ENCODE peak calls at places on chromosomes 4 and X, in five cellular contexts. C is neural progenitor cell, W is GM23248, Y is astrocyte, S is HCT116. K is an unnamed sample. For H3K79me2, the result is how much of the 10 kb centered on the place peaks cover.

GRCh38 chrX:124415115-124415798 is 68.9 kb downstream of the SH2D1A start:
- DNase-seq in W (no peak), S (no peak), C (no peak), Y (no peak), K (no peak)

GRCh38 chrX:65035451-65035779 is 59.2 kb upstream of the ZC4H2 start:
- DNase-seq in S (no peak), W (peak), Y (peak), C (peak), K (no peak)

GRCh38 chr4:16598241-16599224 is 299.9 kb downstream of the LDB2 start:
- DNase-seq in S (no peak), Y (peak), W (peak), C (no peak), K (no peak)

GRCh38 chr4:90127223-90127705 is at the start of gene CCSER1:
- DNase-seq in W (peak), Y (peak), C (peak), S (peak), K (no peak)

GRCh38 chr4:113497154-113497553 is 264.4 kb downstream of the CAMK2D start:
- DNase-seq in C (no peak), Y (peak), W (no peak), S (no peak), K (no peak)

GRCh38 chr4:150828159-150828558 is 186.9 kb downstream of the LRBA start:
- DNase-seq in Y (no peak), C (no peak), S (no peak), W (no peak), K (peak)

GRCh38 chr4:82905205-82905604 is 4.7 kb downstream of the THAP9 start:
- DNase-seq in C (no peak), Y (peak), W (peak), S (no peak), K (no peak)

GRCh38 chr4:185865901-185866328 is 53.9 kb upstream of the SORBS2 start:
- DNase-seq in W (peak), S (no peak), Y (peak), C (no peak), K (no peak)

GRCh38 chr4:48484494-48485168 is 1.5 kb downstream of the SLC10A4 start:
- DNase-seq in C (no peak), Y (no peak), S (no peak), W (no peak), K (no peak)

GRCh38 chr4:145345401-145345800 is 136.3 kb upstream of the SMAD1 start:
- DNase-seq in S (no peak), Y (peak), C (no peak), W (peak), K (no peak)

DNA sequence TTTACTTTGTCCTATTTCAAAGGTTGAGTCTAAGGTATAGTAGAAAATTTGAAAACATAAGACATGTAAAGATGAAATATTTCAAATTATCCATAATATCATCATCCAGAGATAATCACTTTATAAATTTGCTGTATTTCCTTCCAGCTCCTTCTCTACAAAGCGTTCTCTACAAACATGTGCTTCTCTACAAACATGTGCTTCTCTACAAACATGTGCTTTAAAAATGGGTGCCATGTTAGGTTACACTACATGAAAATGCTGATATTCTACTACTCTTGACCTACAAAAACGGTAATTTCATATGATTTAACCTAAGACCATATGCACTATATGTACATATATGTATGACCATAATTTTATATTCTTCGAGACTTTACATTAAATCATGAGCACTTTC is 92.0 kb downstream of the FBXW7 start:
- DNase-seq in Y (no peak), S (no peak), C (no peak), W (no peak), K (no peak)
- H3K79me2 ChIP-seq in Y (under half), S (half or more), C (under half), W (half or more), K (under half)

GRCh38 chrX:97027384-97027922 is 143.7 kb downstream of the RPA4 start:
- DNase-seq in C (peak), W (no peak), S (no peak), Y (peak), K (no peak)
- H3K4me2 ChIP-seq in C (peak), W (no peak), S (no peak), Y (no peak), K (no peak)

GRCh38 chr4:184805462-184806245 is 20.1 kb downstream of the ACSL1 start:
- DNase-seq in C (no peak), W (no peak), Y (no peak), S (no peak), K (no peak)

GRCh38 chr4:184807261-184807660 is 18.5 kb downstream of the ACSL1 start:
- DNase-seq in Y (no peak), W (no peak), S (no peak), C (no peak), K (no peak)

GRCh38 chr4:184806246-184806550 is 19.6 kb downstream of the ACSL1 start:
- DNase-seq in W (no peak), Y (no peak), C (no peak), S (no peak), K (no peak)

GRCh38 chr4:184807797-184808718 is 17.7 kb downstream of the ACSL1 start:
- DNase-seq in W (peak), C (peak), S (no peak), Y (peak), K (no peak)

GRCh38 chr4:184806711-184807110 is 19.1 kb downstream of the ACSL1 start:
- DNase-seq in C (no peak), Y (no peak), S (no peak), W (no peak), K (no peak)
- H3K4me3 ChIP-seq in C (no peak), Y (no peak), S (no peak), W (no peak), K (no peak)

DNA sequence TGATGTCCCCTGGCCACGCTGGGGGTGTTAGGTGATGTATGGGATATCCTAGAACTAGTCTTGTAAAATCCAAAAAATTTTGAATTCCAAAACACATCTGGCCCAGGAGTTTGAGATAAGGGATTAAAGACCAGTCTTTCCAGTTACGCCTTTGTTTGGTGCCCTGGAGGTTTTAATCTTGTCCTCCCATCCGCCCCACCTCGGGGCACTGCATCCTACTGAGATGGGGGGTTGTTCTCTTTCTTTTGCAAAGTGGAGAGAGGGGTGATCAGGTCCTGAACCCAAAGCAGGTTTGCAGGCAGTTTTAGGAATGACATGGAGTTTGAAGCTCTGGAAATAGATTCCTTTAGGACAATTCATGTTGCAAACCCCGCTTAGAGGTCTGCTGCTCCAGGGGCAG is 1.8 kb downstream of the SUV39H1 start:
- DNase-seq in Y (no peak), C (peak), S (no peak), W (no peak), K (no peak)
- H3K79me2 ChIP-seq in Y (under half), C (under half), S (under half), W (under half), K (under half)

GRCh38 chrX:111881715-111882114 is 5.7 kb downstream of the TRPC5OS start:
- DNase-seq in S (no peak), Y (no peak), C (no peak), W (no peak), K (no peak)
- H3K4me2 ChIP-seq in S (no peak), Y (no peak), C (no peak), W (no peak), K (no peak)

K was measured in Karpas-422.